ENCODE peak calls at places on chromosomes 16 and 17, in six cellular contexts. O is neural crest cell, I is H1, Q is mesothelial cell of epicardium, W is tibial artery, A is GM06990. U is an unnamed sample.

GRCh38 chr17:18380471-18381157 is 3.0 kb downstream of the EVPLL start:
- DNase-seq in O (no peak), I (no peak), Q (no peak), W (no peak), A (no peak), U (no peak)

GRCh38 chr16:21949713-21950260 is 3.4 kb upstream of the UQCRC2 start:
- DNase-seq in O (no peak), I (no peak), Q (no peak), W (no peak), A (no peak), U (no peak)

GRCh38 chr16:49747654-49748053 is 108.3 kb downstream of the ZNF423 start:
- DNase-seq in O (no peak), I (no peak), Q (no peak), W (no peak), A (no peak), U (no peak)

GRCh38 chr17:82648761-82649474 is 674 bp upstream of the WDR45B start:
- DNase-seq in O (peak; percentile 49), I (no peak), Q (peak; percentile 64), W (peak; percentile 87), A (peak; percentile 43), U (no peak)

GRCh38 chr17:72974605-72975232 is 117.8 kb downstream of the SLC39A11 start:
- DNase-seq in O (no peak), I (no peak), Q (no peak), W (no peak), A (no peak), U (peak; percentile 39)

GRCh38 chr16:2424061-2425007 is 4.9 kb upstream of the CCNF start:
- DNase-seq in O (no peak), I (no peak), Q (no peak), W (no peak), A (no peak), U (no peak)

GRCh38 chr17:36495076-36495578 is 8.6 kb downstream of the ZNHIT3 start:
- DNase-seq in O (no peak), I (no peak), Q (no peak), W (peak; percentile 20), A (no peak), U (no peak)

GRCh38 chr16:86484240-86484639 is 26.1 kb upstream of the FOXF1 start:
- DNase-seq in O (no peak), I (no peak), Q (no peak), W (no peak), A (no peak), U (no peak)

GRCh38 chr16:71426069-71426879 is 15.6 kb downstream of the TLE7 start:
- DNase-seq in O (peak; percentile 65), I (peak; percentile 94), Q (peak; percentile 82), W (no peak), A (peak; percentile 59), U (peak; percentile 87)

GRCh38 chr17:75754378-75755204 is 10.4 kb downstream of the GALK1 start:
- DNase-seq in O (no peak), I (no peak), Q (no peak), W (no peak), A (no peak), U (no peak)

GRCh38 chr16:67661101-67661661 is 421 bp downstream of the PARD6A start:
- DNase-seq in O (no peak), I (no peak), Q (peak; percentile 62), W (no peak), A (no peak), U (peak; percentile 67)

GRCh38 chr16:83002351-83003334 is 375.9 kb downstream of the CDH13 start:
- DNase-seq in O (no peak), I (no peak), Q (no peak), W (no peak), A (no peak), U (no peak)

GRCh38 chr17:47305302-47305923 is 18.3 kb upstream of the EFCAB13 start:
- DNase-seq in O (no peak), I (no peak), Q (no peak), W (no peak), A (no peak), U (peak; percentile 95)

GRCh38 chr17:40260528-40260927 is 27.2 kb upstream of the CDC6 start:
- DNase-seq in O (no peak), I (no peak), Q (no peak), W (no peak), A (no peak), U (no peak)

GRCh38 chr17:67200727-67201301 is 44.2 kb downstream of the HELZ start:
- DNase-seq in O (no peak), I (no peak), Q (no peak), W (no peak), A (peak; percentile 6), U (peak; percentile 35)

GRCh38 chr17:80942360-80943345 is 49.0 kb upstream of the CHMP6 start:
- DNase-seq in O (no peak), I (no peak), Q (no peak), W (peak; percentile 99), A (no peak), U (peak; percentile 86)

GRCh38 chr17:41737680-41738023 is 3.2 kb upstream of the HAP1 start:
- DNase-seq in O (no peak), I (no peak), Q (no peak), W (no peak), A (no peak), U (no peak)

GRCh38 chr17:78460951-78461944 is 82.8 kb downstream of the PGS1 start:
- DNase-seq in O (no peak), I (no peak), Q (no peak), W (no peak), A (no peak), U (no peak)

GRCh38 chr17:55388842-55389241 is 32.8 kb downstream of the MMD start:
- DNase-seq in O (no peak), I (no peak), Q (no peak), W (no peak), A (no peak), U (no peak)

GRCh38 chr16:85334718-85335583 is 222.7 kb upstream of the CIBAR2 start:
- DNase-seq in O (peak; percentile 21), I (no peak), Q (no peak), W (no peak), A (no peak), U (peak; percentile 39)

GRCh38 chr16:14514967-14515366 is 115.1 kb downstream of the PARN start:
- DNase-seq in O (no peak), I (no peak), Q (no peak), W (no peak), A (no peak), U (no peak)

GRCh38 chr16:9870962-9871361 is 311.3 kb downstream of the GRIN2A start:
- DNase-seq in O (no peak), I (no peak), Q (no peak), W (no peak), A (no peak), U (no peak)

GRCh38 chr16:69691980-69692911 is 34.1 kb downstream of the NQO1 start:
- DNase-seq in O (no peak), I (no peak), Q (no peak), W (no peak), A (no peak), U (peak; percentile 69)

GRCh38 chr16:69166946-69167930 is 19.7 kb upstream of the SNTB2 start:
- DNase-seq in O (no peak), I (no peak), Q (no peak), W (no peak), A (no peak), U (no peak)

GRCh38 chr17:74085434-74085833 is 118.0 kb upstream of the RPL38 start:
- DNase-seq in O (no peak), I (no peak), Q (no peak), W (no peak), A (no peak), U (peak; percentile 2)

GRCh38 chr17:74086992-74087391 is 116.5 kb upstream of the RPL38 start:
- DNase-seq in O (no peak), I (no peak), Q (no peak), W (no peak), A (no peak), U (no peak)

GRCh38 chr17:74094651-74095050 is 108.8 kb upstream of the RPL38 start:
- DNase-seq in O (no peak), I (no peak), Q (no peak), W (no peak), A (no peak), U (no peak)

GRCh38 chr17:74089869-74090464 is 113.5 kb upstream of the RPL38 start:
- DNase-seq in O (peak; percentile 73), I (peak; percentile 61), Q (no peak), W (no peak), A (peak; percentile 14), U (peak; percentile 66)
- TF ChIP-seq CTCF in O (peak; percentile 69), I (peak; percentile 99), Q (peak; percentile 27), W (no peak), A (peak; percentile 96), U (peak; percentile 72)

DNA sequence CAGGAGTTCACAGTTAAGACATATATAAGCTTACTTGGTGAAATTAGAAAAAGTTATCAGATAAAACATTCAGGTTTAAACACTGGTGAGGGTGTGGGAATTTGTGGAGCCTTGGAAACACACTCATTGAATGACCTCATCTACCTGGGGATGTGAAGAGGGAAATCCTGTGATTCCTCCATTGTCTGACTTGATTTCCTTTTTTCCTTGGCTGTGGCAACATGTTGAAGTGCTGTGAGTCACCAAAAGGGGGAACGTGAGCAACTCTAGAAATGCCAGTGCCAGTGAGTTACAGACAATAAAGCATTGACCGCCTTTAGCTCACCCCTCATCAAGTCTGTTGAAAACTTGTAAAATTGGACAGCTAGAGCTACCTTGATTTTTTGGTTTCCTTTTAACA is 1.8 kb downstream of the HMOX2 start:
- DNase-seq in O (no peak), I (no peak), Q (no peak), W (no peak), A (no peak), U (peak; percentile 50)
- TF ChIP-seq CTCF in O (peak; percentile 43), I (peak; percentile 53), Q (no peak), W (no peak), A (no peak), U (peak; percentile 37)

GRCh38 chr17:76940738-76941350 is 72.6 kb downstream of the MGAT5B start:
- DNase-seq in O (no peak), I (peak; percentile 39), Q (no peak), W (no peak), A (no peak), U (peak; percentile 4)
- TF ChIP-seq CTCF in O (no peak), I (peak; percentile 75), Q (no peak), W (no peak), A (no peak), U (peak; percentile 42)

GRCh38 chr17:58341861-58342475 is 10.0 kb downstream of the SUPT4H1 start:
- DNase-seq in O (no peak), I (no peak), Q (no peak), W (no peak), A (no peak), U (no peak)

GRCh38 chr17:58345500-58345899 is 6.5 kb downstream of the SUPT4H1 start:
- DNase-seq in O (no peak), I (no peak), Q (no peak), W (no peak), A (no peak), U (no peak)

GRCh38 chr17:58344047-58344790 is 7.8 kb downstream of the SUPT4H1 start:
- DNase-seq in O (no peak), I (no peak), Q (no peak), W (no peak), A (peak; percentile 85), U (peak; percentile 48)

GRCh38 chr17:58343131-58343530 is 8.9 kb downstream of the SUPT4H1 start:
- DNase-seq in O (no peak), I (no peak), Q (no peak), W (no peak), A (no peak), U (no peak)

DNA sequence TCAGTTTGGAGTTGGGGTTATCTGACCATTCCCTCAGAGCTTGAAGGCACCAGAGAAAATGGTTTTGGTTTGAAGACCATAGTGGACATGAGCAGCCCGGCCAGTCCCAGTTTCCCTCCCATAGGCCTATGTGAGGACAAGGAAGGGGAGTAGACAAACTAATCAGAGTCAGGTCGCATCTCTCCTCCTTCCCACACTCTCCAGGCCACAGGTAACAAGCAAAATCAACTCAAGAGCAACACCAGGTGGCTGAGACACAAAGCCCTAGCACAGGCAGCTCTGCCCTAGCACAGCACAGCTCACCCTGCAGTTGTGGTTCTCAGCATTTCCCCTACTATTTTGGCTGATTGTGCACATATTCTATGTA is 7.2 kb downstream of the SUPT4H1 start:
- DNase-seq in O (no peak), I (no peak), Q (no peak), W (no peak), A (no peak), U (no peak)
- TF ChIP-seq CTCF in O (no peak), I (peak; percentile 25), Q (no peak), W (no peak), A (peak; percentile 71), U (no peak)